ENCODE peak calls at places on chromosomes 7 and 10, in ten cellular contexts. One of them, this sample, is unnamed.

GRCh38 chr10:130929422-130930325 is 381.8 kb downstream of the TCERG1L start:
- DNase-seq in stimulated activated naive CD4-positive, alpha-beta T cell: no peak
- DNase-seq in fibroblast of mammary gland: no peak
- DNase-seq in activated CD4-positive, CD25-positive, alpha-beta regulatory T cell: no peak
- DNase-seq in NAMALWA: no peak
- DNase-seq in fibroblast of the conjunctiva: no peak
- DNase-seq in GM13976: no peak
- DNase-seq in GM04504: no peak
- DNase-seq in spleen: no peak
- DNase-seq in T-cell: no peak
- DNase-seq in this sample: no peak

GRCh38 chr10:114290038-114290437 is 51.0 kb downstream of the VWA2 start:
- DNase-seq in stimulated activated naive CD4-positive, alpha-beta T cell: no peak
- DNase-seq in fibroblast of mammary gland: no peak
- DNase-seq in activated CD4-positive, CD25-positive, alpha-beta regulatory T cell: no peak
- DNase-seq in NAMALWA: no peak
- DNase-seq in fibroblast of the conjunctiva: no peak
- DNase-seq in GM13976: no peak
- DNase-seq in GM04504: no peak
- DNase-seq in spleen: peak
- DNase-seq in T-cell: no peak
- DNase-seq in this sample: no peak

GRCh38 chr10:94500063-94500462 is 45.5 kb upstream of the HELLS start:
- DNase-seq in stimulated activated naive CD4-positive, alpha-beta T cell: no peak
- DNase-seq in fibroblast of mammary gland: peak
- DNase-seq in activated CD4-positive, CD25-positive, alpha-beta regulatory T cell: no peak
- DNase-seq in NAMALWA: no peak
- DNase-seq in fibroblast of the conjunctiva: no peak
- DNase-seq in GM13976: no peak
- DNase-seq in GM04504: no peak
- DNase-seq in spleen: no peak
- DNase-seq in T-cell: no peak
- DNase-seq in this sample: no peak

GRCh38 chr7:110918949-110919548 is 171.9 kb upstream of the LRRN3 start:
- DNase-seq in stimulated activated naive CD4-positive, alpha-beta T cell: no peak
- DNase-seq in fibroblast of mammary gland: no peak
- DNase-seq in activated CD4-positive, CD25-positive, alpha-beta regulatory T cell: no peak
- DNase-seq in NAMALWA: no peak
- DNase-seq in fibroblast of the conjunctiva: no peak
- DNase-seq in GM13976: no peak
- DNase-seq in GM04504: no peak
- DNase-seq in spleen: no peak
- DNase-seq in T-cell: no peak
- DNase-seq in this sample: no peak

GRCh38 chr7:33900501-33900900 is 4.8 kb upstream of the BMPER start:
- DNase-seq in stimulated activated naive CD4-positive, alpha-beta T cell: no peak
- DNase-seq in fibroblast of mammary gland: peak
- DNase-seq in activated CD4-positive, CD25-positive, alpha-beta regulatory T cell: no peak
- DNase-seq in NAMALWA: no peak
- DNase-seq in fibroblast of the conjunctiva: no peak
- DNase-seq in GM13976: no peak
- DNase-seq in GM04504: no peak
- DNase-seq in spleen: no peak
- DNase-seq in T-cell: no peak
- DNase-seq in this sample: no peak

GRCh38 chr7:157828881-157829280 is 492.1 kb downstream of the DNAJB6 start:
- DNase-seq in stimulated activated naive CD4-positive, alpha-beta T cell: no peak
- DNase-seq in fibroblast of mammary gland: no peak
- DNase-seq in activated CD4-positive, CD25-positive, alpha-beta regulatory T cell: no peak
- DNase-seq in NAMALWA: no peak
- DNase-seq in fibroblast of the conjunctiva: no peak
- DNase-seq in GM13976: no peak
- DNase-seq in GM04504: no peak
- DNase-seq in spleen: no peak
- DNase-seq in T-cell: no peak
- DNase-seq in this sample: no peak

GRCh38 chr7:24010495-24010894 is 273.5 kb upstream of the NPY start:
- DNase-seq in stimulated activated naive CD4-positive, alpha-beta T cell: no peak
- DNase-seq in fibroblast of mammary gland: no peak
- DNase-seq in activated CD4-positive, CD25-positive, alpha-beta regulatory T cell: no peak
- DNase-seq in NAMALWA: no peak
- DNase-seq in fibroblast of the conjunctiva: no peak
- DNase-seq in GM13976: no peak
- DNase-seq in GM04504: no peak
- DNase-seq in spleen: no peak
- DNase-seq in T-cell: no peak
- DNase-seq in this sample: no peak

GRCh38 chr7:75815381-75816046 is 1.9 kb upstream of the CCL24 start:
- DNase-seq in stimulated activated naive CD4-positive, alpha-beta T cell: no peak
- DNase-seq in fibroblast of mammary gland: no peak
- DNase-seq in activated CD4-positive, CD25-positive, alpha-beta regulatory T cell: no peak
- DNase-seq in NAMALWA: no peak
- DNase-seq in fibroblast of the conjunctiva: no peak
- DNase-seq in GM13976: no peak
- DNase-seq in GM04504: no peak
- DNase-seq in spleen: no peak
- DNase-seq in T-cell: no peak
- DNase-seq in this sample: no peak

GRCh38 chr10:132729810-132730565 is 56.0 kb downstream of the NKX6-2 start:
- DNase-seq in stimulated activated naive CD4-positive, alpha-beta T cell: no peak
- DNase-seq in fibroblast of mammary gland: no peak
- DNase-seq in activated CD4-positive, CD25-positive, alpha-beta regulatory T cell: no peak
- DNase-seq in NAMALWA: no peak
- DNase-seq in fibroblast of the conjunctiva: no peak
- DNase-seq in GM13976: no peak
- DNase-seq in GM04504: no peak
- DNase-seq in spleen: no peak
- DNase-seq in T-cell: no peak
- DNase-seq in this sample: no peak

GRCh38 chr10:114349505-114350211 is 54.6 kb downstream of the AFAP1L2 start:
- DNase-seq in stimulated activated naive CD4-positive, alpha-beta T cell: no peak
- DNase-seq in fibroblast of mammary gland: no peak
- DNase-seq in activated CD4-positive, CD25-positive, alpha-beta regulatory T cell: no peak
- DNase-seq in NAMALWA: no peak
- DNase-seq in fibroblast of the conjunctiva: no peak
- DNase-seq in GM13976: no peak
- DNase-seq in GM04504: no peak
- DNase-seq in spleen: no peak
- DNase-seq in T-cell: no peak
- DNase-seq in this sample: no peak

GRCh38 chr10:34727595-34728033 is 87.5 kb downstream of the PARD3 start:
- DNase-seq in stimulated activated naive CD4-positive, alpha-beta T cell: no peak
- DNase-seq in fibroblast of mammary gland: no peak
- DNase-seq in activated CD4-positive, CD25-positive, alpha-beta regulatory T cell: no peak
- DNase-seq in NAMALWA: no peak
- DNase-seq in fibroblast of the conjunctiva: no peak
- DNase-seq in GM13976: no peak
- DNase-seq in GM04504: no peak
- DNase-seq in spleen: no peak
- DNase-seq in T-cell: no peak
- DNase-seq in this sample: peak

GRCh38 chr7:11858026-11858425 is 26.0 kb upstream of the THSD7A start:
- DNase-seq in stimulated activated naive CD4-positive, alpha-beta T cell: no peak
- DNase-seq in fibroblast of mammary gland: no peak
- DNase-seq in activated CD4-positive, CD25-positive, alpha-beta regulatory T cell: no peak
- DNase-seq in NAMALWA: no peak
- DNase-seq in fibroblast of the conjunctiva: no peak
- DNase-seq in GM13976: no peak
- DNase-seq in GM04504: no peak
- DNase-seq in spleen: no peak
- DNase-seq in T-cell: no peak
- DNase-seq in this sample: no peak

GRCh38 chr10:71638087-71638576 is 81.4 kb downstream of the C10orf105 start:
- DNase-seq in stimulated activated naive CD4-positive, alpha-beta T cell: no peak
- DNase-seq in fibroblast of mammary gland: no peak
- DNase-seq in activated CD4-positive, CD25-positive, alpha-beta regulatory T cell: no peak
- DNase-seq in NAMALWA: peak
- DNase-seq in fibroblast of the conjunctiva: no peak
- DNase-seq in GM13976: no peak
- DNase-seq in GM04504: no peak
- DNase-seq in spleen: peak
- DNase-seq in T-cell: no peak
- DNase-seq in this sample: peak

GRCh38 chr10:114486938-114487814 is 82.9 kb upstream of the AFAP1L2 start:
- DNase-seq in stimulated activated naive CD4-positive, alpha-beta T cell: no peak
- DNase-seq in fibroblast of mammary gland: peak
- DNase-seq in activated CD4-positive, CD25-positive, alpha-beta regulatory T cell: no peak
- DNase-seq in NAMALWA: no peak
- DNase-seq in fibroblast of the conjunctiva: no peak
- DNase-seq in GM13976: no peak
- DNase-seq in GM04504: no peak
- DNase-seq in spleen: no peak
- DNase-seq in T-cell: no peak
- DNase-seq in this sample: no peak

GRCh38 chr10:117792214-117792613 is 249.7 kb downstream of the EMX2 start:
- DNase-seq in stimulated activated naive CD4-positive, alpha-beta T cell: no peak
- DNase-seq in fibroblast of mammary gland: no peak
- DNase-seq in activated CD4-positive, CD25-positive, alpha-beta regulatory T cell: no peak
- DNase-seq in NAMALWA: no peak
- DNase-seq in fibroblast of the conjunctiva: no peak
- DNase-seq in GM13976: no peak
- DNase-seq in GM04504: no peak
- DNase-seq in spleen: no peak
- DNase-seq in T-cell: no peak
- DNase-seq in this sample: no peak